ENCODE peak calls at places on chromosomes 16 and 17, in nine cellular contexts. One of them, this sample, is unnamed.

GRCh38 chr17:55089955-55090573 is 121.5 kb downstream of the STXBP4 start:
- DNase-seq in BJ: no peak
- DNase-seq in CD4-positive, alpha-beta memory T cell: peak
- DNase-seq in H1: no peak
- DNase-seq in HFF-Myc: no peak
- DNase-seq in GM23248: peak
- DNase-seq in HL-60: no peak
- DNase-seq in endothelial cell of umbilical vein: no peak
- DNase-seq in kidney: no peak
- DNase-seq in this sample: no peak

GRCh38 chr16:53492499-53492898 is 10.5 kb downstream of the AKTIP start:
- DNase-seq in BJ: no peak
- DNase-seq in CD4-positive, alpha-beta memory T cell: no peak
- DNase-seq in H1: no peak
- DNase-seq in HFF-Myc: no peak
- DNase-seq in GM23248: no peak
- DNase-seq in HL-60: no peak
- DNase-seq in endothelial cell of umbilical vein: no peak
- DNase-seq in kidney: no peak
- DNase-seq in this sample: no peak

GRCh38 chr16:20798364-20798763 is 7.9 kb downstream of the ERI2 start:
- DNase-seq in BJ: no peak
- DNase-seq in CD4-positive, alpha-beta memory T cell: peak
- DNase-seq in H1: no peak
- DNase-seq in HFF-Myc: no peak
- DNase-seq in GM23248: no peak
- DNase-seq in HL-60: no peak
- DNase-seq in endothelial cell of umbilical vein: no peak
- DNase-seq in kidney: no peak
- DNase-seq in this sample: no peak

GRCh38 chr17:32742686-32743538 is 134.0 kb downstream of the MYO1D start:
- DNase-seq in BJ: no peak
- DNase-seq in CD4-positive, alpha-beta memory T cell: no peak
- DNase-seq in H1: no peak
- DNase-seq in HFF-Myc: no peak
- DNase-seq in GM23248: no peak
- DNase-seq in HL-60: no peak
- DNase-seq in endothelial cell of umbilical vein: peak
- DNase-seq in kidney: no peak
- DNase-seq in this sample: no peak

GRCh38 chr17:57284984-57285646 is 28.8 kb downstream of the MSI2 start:
- DNase-seq in BJ: no peak
- DNase-seq in CD4-positive, alpha-beta memory T cell: peak
- DNase-seq in H1: no peak
- DNase-seq in HFF-Myc: no peak
- DNase-seq in GM23248: no peak
- DNase-seq in HL-60: no peak
- DNase-seq in endothelial cell of umbilical vein: no peak
- DNase-seq in kidney: no peak
- DNase-seq in this sample: no peak

GRCh38 chr17:10121971-10122707 is 76.3 kb downstream of the GAS7 start:
- DNase-seq in BJ: no peak
- DNase-seq in CD4-positive, alpha-beta memory T cell: no peak
- DNase-seq in H1: no peak
- DNase-seq in HFF-Myc: no peak
- DNase-seq in GM23248: no peak
- DNase-seq in HL-60: no peak
- DNase-seq in endothelial cell of umbilical vein: no peak
- DNase-seq in kidney: peak
- DNase-seq in this sample: no peak

GRCh38 chr17:28944862-28945741 is 6.2 kb downstream of the PHF12 start:
- DNase-seq in BJ: no peak
- DNase-seq in CD4-positive, alpha-beta memory T cell: no peak
- DNase-seq in H1: no peak
- DNase-seq in HFF-Myc: no peak
- DNase-seq in GM23248: peak
- DNase-seq in HL-60: no peak
- DNase-seq in endothelial cell of umbilical vein: no peak
- DNase-seq in kidney: no peak
- DNase-seq in this sample: no peak

GRCh38 chr16:53743149-53743566 is 39.2 kb downstream of the FTO start:
- DNase-seq in BJ: no peak
- DNase-seq in CD4-positive, alpha-beta memory T cell: no peak
- DNase-seq in H1: no peak
- DNase-seq in HFF-Myc: no peak
- DNase-seq in GM23248: peak
- DNase-seq in HL-60: peak
- DNase-seq in endothelial cell of umbilical vein: peak
- DNase-seq in kidney: no peak
- DNase-seq in this sample: no peak

GRCh38 chr17:332023-332422 is 20.6 kb downstream of the RPH3AL start:
- DNase-seq in BJ: no peak
- DNase-seq in CD4-positive, alpha-beta memory T cell: no peak
- DNase-seq in H1: no peak
- DNase-seq in HFF-Myc: no peak
- DNase-seq in GM23248: no peak
- DNase-seq in HL-60: no peak
- DNase-seq in endothelial cell of umbilical vein: no peak
- DNase-seq in kidney: peak
- DNase-seq in this sample: no peak

GRCh38 chr17:334974-335481 is 17.6 kb downstream of the RPH3AL start:
- DNase-seq in BJ: no peak
- DNase-seq in CD4-positive, alpha-beta memory T cell: no peak
- DNase-seq in H1: no peak
- DNase-seq in HFF-Myc: no peak
- DNase-seq in GM23248: no peak
- DNase-seq in HL-60: no peak
- DNase-seq in endothelial cell of umbilical vein: no peak
- DNase-seq in kidney: peak
- DNase-seq in this sample: no peak

GRCh38 chr17:330993-331701 is 21.5 kb downstream of the RPH3AL start:
- DNase-seq in BJ: no peak
- DNase-seq in CD4-positive, alpha-beta memory T cell: peak
- DNase-seq in H1: no peak
- DNase-seq in HFF-Myc: no peak
- DNase-seq in GM23248: no peak
- DNase-seq in HL-60: no peak
- DNase-seq in endothelial cell of umbilical vein: no peak
- DNase-seq in kidney: peak
- DNase-seq in this sample: peak

GRCh38 chr17:333626-334396 is 18.8 kb downstream of the RPH3AL start:
- DNase-seq in BJ: no peak
- DNase-seq in CD4-positive, alpha-beta memory T cell: no peak
- DNase-seq in H1: peak
- DNase-seq in HFF-Myc: no peak
- DNase-seq in GM23248: no peak
- DNase-seq in HL-60: no peak
- DNase-seq in endothelial cell of umbilical vein: peak
- DNase-seq in kidney: peak
- DNase-seq in this sample: peak

DNA sequence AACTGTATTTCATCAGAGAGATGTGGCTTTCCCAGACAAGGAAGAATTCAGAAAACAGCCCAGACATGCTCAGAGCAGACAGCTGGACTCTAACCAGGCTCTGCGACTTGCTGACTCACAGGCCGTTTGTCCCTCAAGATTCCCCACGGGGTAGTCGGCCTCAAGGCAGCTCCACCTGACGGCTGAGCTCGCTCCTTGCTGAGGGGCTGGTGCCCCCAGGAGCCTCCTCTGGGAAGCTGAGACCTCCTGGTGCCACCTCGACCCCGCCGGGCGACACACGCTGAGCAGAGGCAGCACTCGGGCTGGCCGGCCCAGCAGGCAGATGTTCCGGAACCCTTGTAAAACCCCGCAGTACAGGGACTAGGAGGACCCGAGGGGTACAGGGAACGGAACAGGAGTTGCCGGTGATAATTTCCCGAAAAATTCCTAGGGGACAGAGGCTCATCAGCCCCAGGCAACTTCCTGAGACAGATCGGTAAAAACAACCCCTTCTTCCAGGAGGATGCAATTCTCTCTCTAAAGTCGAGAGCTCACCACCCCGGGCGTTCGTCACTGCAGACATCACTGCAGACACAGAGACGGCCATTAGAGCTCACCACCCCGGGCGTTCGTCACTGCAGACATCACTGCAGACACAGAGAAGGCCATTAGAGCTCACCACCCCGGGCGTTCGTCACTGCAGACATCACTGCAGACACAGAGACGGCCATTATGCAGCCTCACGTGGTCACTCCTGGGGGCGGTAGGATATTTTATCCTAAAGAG is 19.9 kb downstream of the RPH3AL start:
- DNase-seq in BJ: peak
- DNase-seq in CD4-positive, alpha-beta memory T cell: no peak
- DNase-seq in H1: no peak
- DNase-seq in HFF-Myc: no peak
- DNase-seq in GM23248: peak
- DNase-seq in HL-60: no peak
- DNase-seq in endothelial cell of umbilical vein: no peak
- DNase-seq in kidney: peak
- DNase-seq in this sample: no peak
- H3K4me3 ChIP-seq in BJ: no peak
- H3K4me3 ChIP-seq in CD4-positive, alpha-beta memory T cell: no peak
- H3K4me3 ChIP-seq in H1: no peak
- H3K4me3 ChIP-seq in HFF-Myc: no peak
- H3K4me3 ChIP-seq in GM23248: no peak
- H3K4me3 ChIP-seq in HL-60: no peak
- H3K4me3 ChIP-seq in endothelial cell of umbilical vein: no peak
- H3K4me3 ChIP-seq in kidney: no peak
- H3K4me3 ChIP-seq in this sample: peak

GRCh38 chr16:55107851-55108250 is 177.2 kb downstream of the IRX5 start:
- DNase-seq in BJ: no peak
- DNase-seq in CD4-positive, alpha-beta memory T cell: no peak
- DNase-seq in H1: no peak
- DNase-seq in HFF-Myc: no peak
- DNase-seq in GM23248: no peak
- DNase-seq in HL-60: no peak
- DNase-seq in endothelial cell of umbilical vein: no peak
- DNase-seq in kidney: no peak
- DNase-seq in this sample: no peak

GRCh38 chr16:55100100-55100499 is 169.4 kb downstream of the IRX5 start:
- DNase-seq in BJ: no peak
- DNase-seq in CD4-positive, alpha-beta memory T cell: no peak
- DNase-seq in H1: no peak
- DNase-seq in HFF-Myc: no peak
- DNase-seq in GM23248: no peak
- DNase-seq in HL-60: peak
- DNase-seq in endothelial cell of umbilical vein: no peak
- DNase-seq in kidney: no peak
- DNase-seq in this sample: no peak

DNA sequence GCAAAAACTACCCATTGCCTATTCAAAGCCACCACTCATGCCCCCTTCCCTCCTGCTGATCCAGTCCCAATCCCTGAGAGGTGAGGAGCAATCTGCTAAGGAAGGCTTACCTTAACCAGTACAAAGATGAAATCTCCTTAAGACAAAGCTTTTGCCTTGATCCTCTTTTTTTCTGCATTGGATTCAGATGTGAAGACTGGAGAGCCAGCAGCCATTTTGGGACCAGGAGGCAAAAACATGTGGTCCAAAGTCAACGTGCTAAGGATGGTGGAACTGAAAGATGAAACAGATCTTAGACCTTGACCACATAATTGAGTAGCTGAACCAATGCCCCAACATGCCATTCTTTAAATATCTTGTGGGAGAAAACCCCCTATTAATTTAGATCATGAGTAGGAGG is 171.4 kb downstream of the IRX5 start:
- DNase-seq in BJ: no peak
- DNase-seq in CD4-positive, alpha-beta memory T cell: no peak
- DNase-seq in H1: no peak
- DNase-seq in HFF-Myc: no peak
- DNase-seq in GM23248: no peak
- DNase-seq in HL-60: no peak
- DNase-seq in endothelial cell of umbilical vein: no peak
- DNase-seq in kidney: no peak
- DNase-seq in this sample: no peak
- H3K4me3 ChIP-seq in BJ: no peak
- H3K4me3 ChIP-seq in CD4-positive, alpha-beta memory T cell: no peak
- H3K4me3 ChIP-seq in H1: no peak
- H3K4me3 ChIP-seq in HFF-Myc: no peak
- H3K4me3 ChIP-seq in GM23248: no peak
- H3K4me3 ChIP-seq in HL-60: no peak
- H3K4me3 ChIP-seq in endothelial cell of umbilical vein: no peak
- H3K4me3 ChIP-seq in kidney: no peak
- H3K4me3 ChIP-seq in this sample: no peak

GRCh38 chr16:88941933-88942909 is 34.8 kb downstream of the CBFA2T3 start:
- DNase-seq in BJ: no peak
- DNase-seq in CD4-positive, alpha-beta memory T cell: no peak
- DNase-seq in H1: peak
- DNase-seq in HFF-Myc: no peak
- DNase-seq in GM23248: peak
- DNase-seq in HL-60: no peak
- DNase-seq in endothelial cell of umbilical vein: no peak
- DNase-seq in kidney: no peak
- DNase-seq in this sample: peak
- H3K4me3 ChIP-seq in BJ: no peak
- H3K4me3 ChIP-seq in CD4-positive, alpha-beta memory T cell: no peak
- H3K4me3 ChIP-seq in H1: no peak
- H3K4me3 ChIP-seq in HFF-Myc: no peak
- H3K4me3 ChIP-seq in GM23248: no peak
- H3K4me3 ChIP-seq in HL-60: no peak
- H3K4me3 ChIP-seq in endothelial cell of umbilical vein: no peak
- H3K4me3 ChIP-seq in kidney: no peak
- H3K4me3 ChIP-seq in this sample: peak

GRCh38 chr17:48554412-48555090 is 9.6 kb upstream of the HOXB2 start:
- DNase-seq in BJ: no peak
- DNase-seq in CD4-positive, alpha-beta memory T cell: no peak
- DNase-seq in H1: no peak
- DNase-seq in HFF-Myc: no peak
- DNase-seq in GM23248: no peak
- DNase-seq in HL-60: no peak
- DNase-seq in endothelial cell of umbilical vein: no peak
- DNase-seq in kidney: no peak
- DNase-seq in this sample: no peak

GRCh38 chr17:48555183-48555615 is 10.3 kb upstream of the HOXB2 start:
- DNase-seq in BJ: no peak
- DNase-seq in CD4-positive, alpha-beta memory T cell: no peak
- DNase-seq in H1: no peak
- DNase-seq in HFF-Myc: no peak
- DNase-seq in GM23248: peak
- DNase-seq in HL-60: no peak
- DNase-seq in endothelial cell of umbilical vein: peak
- DNase-seq in kidney: no peak
- DNase-seq in this sample: no peak

GRCh38 chr17:48552453-48553189 is 7.7 kb upstream of the HOXB2 start:
- DNase-seq in BJ: no peak
- DNase-seq in CD4-positive, alpha-beta memory T cell: no peak
- DNase-seq in H1: no peak
- DNase-seq in HFF-Myc: no peak
- DNase-seq in GM23248: no peak
- DNase-seq in HL-60: no peak
- DNase-seq in endothelial cell of umbilical vein: no peak
- DNase-seq in kidney: no peak
- DNase-seq in this sample: no peak

GRCh38 chr17:48553190-48553547 is 8.3 kb upstream of the HOXB2 start:
- DNase-seq in BJ: no peak
- DNase-seq in CD4-positive, alpha-beta memory T cell: no peak
- DNase-seq in H1: no peak
- DNase-seq in HFF-Myc: no peak
- DNase-seq in GM23248: no peak
- DNase-seq in HL-60: no peak
- DNase-seq in endothelial cell of umbilical vein: no peak
- DNase-seq in kidney: no peak
- DNase-seq in this sample: no peak

DNA sequence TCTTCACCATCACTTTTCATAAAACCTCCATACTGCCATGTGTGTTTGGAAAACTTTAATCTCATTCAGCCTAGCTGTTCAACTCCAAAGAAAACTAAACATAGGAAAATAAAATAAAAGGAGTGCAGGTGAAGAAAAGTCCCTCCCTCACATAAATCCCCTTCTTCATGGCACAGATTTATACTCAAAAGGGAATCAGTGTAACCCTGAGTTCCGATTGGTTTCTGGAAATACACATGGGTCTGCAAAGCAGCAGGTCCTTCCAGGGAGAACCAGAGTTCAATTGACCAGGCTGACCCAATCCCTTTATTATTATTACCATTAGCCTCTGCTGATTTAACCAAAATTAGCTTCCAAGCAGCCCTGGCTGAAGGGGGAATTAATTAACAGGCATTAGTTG is 8.9 kb upstream of the HOXB2 start:
- DNase-seq in BJ: no peak
- DNase-seq in CD4-positive, alpha-beta memory T cell: no peak
- DNase-seq in H1: no peak
- DNase-seq in HFF-Myc: no peak
- DNase-seq in GM23248: no peak
- DNase-seq in HL-60: no peak
- DNase-seq in endothelial cell of umbilical vein: no peak
- DNase-seq in kidney: no peak
- DNase-seq in this sample: no peak
- H3K4me3 ChIP-seq in BJ: no peak
- H3K4me3 ChIP-seq in CD4-positive, alpha-beta memory T cell: no peak
- H3K4me3 ChIP-seq in H1: no peak
- H3K4me3 ChIP-seq in HFF-Myc: no peak
- H3K4me3 ChIP-seq in GM23248: no peak
- H3K4me3 ChIP-seq in HL-60: no peak
- H3K4me3 ChIP-seq in endothelial cell of umbilical vein: no peak
- H3K4me3 ChIP-seq in kidney: no peak
- H3K4me3 ChIP-seq in this sample: no peak

This sample was measured in heart right ventricle.